ENCODE peak calls at places on chromosomes 3 and 15, in six cellular contexts. H is GM12865, P is H9, K is iPS-NIHi11, W is RPMI8226, M is astrocyte of the hippocampus. F is an unnamed sample.

GRCh38 chr3:64289622-64290021 is 64.4 kb upstream of the PRICKLE2 start:
- DNase-seq in P (no peak), M (no peak), K (no peak), H (no peak), W (no peak), F (no peak)

GRCh38 chr15:71739355-71739754 is 71.0 kb upstream of the NR2E3 start:
- DNase-seq in H (no peak), P (no peak), W (no peak), M (no peak), K (no peak), F (no peak)

GRCh38 chr15:73483053-73483452 is 40.1 kb downstream of the REC114 start:
- DNase-seq in M (peak), H (no peak), P (no peak), K (no peak), W (no peak), F (no peak)

GRCh38 chr3:167148121-167148520 is 232.0 kb downstream of the ZBBX start:
- DNase-seq in P (no peak), W (no peak), K (no peak), H (no peak), M (no peak), F (no peak)

GRCh38 chr15:62742409-62743171 is 300.0 kb upstream of the TPM1 start:
- DNase-seq in P (peak), W (peak), H (peak), M (peak), K (peak), F (peak)

GRCh38 chr15:80840173-80841130 is 61.3 kb downstream of the CEMIP start:
- DNase-seq in W (no peak), K (no peak), M (no peak), P (no peak), H (no peak), F (no peak)

GRCh38 chr3:160482796-160483195 is 33.2 kb upstream of the TRIM59 start:
- DNase-seq in K (no peak), H (no peak), P (no peak), M (no peak), W (no peak), F (no peak)

GRCh38 chr15:31483924-31484368 is 157.3 kb downstream of the KLF13 start:
- DNase-seq in K (peak), P (peak), H (no peak), M (no peak), W (no peak), F (peak)

GRCh38 chr15:83268147-83268546 is 16.3 kb downstream of the BNC1 start:
- DNase-seq in K (no peak), H (no peak), P (no peak), M (no peak), W (no peak), F (no peak)

GRCh38 chr15:74799255-74799842 is 13.3 kb upstream of the LMAN1L start:
- DNase-seq in M (no peak), K (no peak), W (peak), H (peak), P (no peak), F (no peak)

GRCh38 chr3:72487946-72488735 is 360.1 kb downstream of the SHQ1 start:
- DNase-seq in W (no peak), P (no peak), H (peak), K (no peak), M (peak), F (no peak)

GRCh38 chr3:42752441-42752840 is 20.6 kb downstream of the CCDC13 start:
- DNase-seq in W (no peak), P (peak), M (no peak), K (no peak), H (no peak), F (peak)

GRCh38 chr15:38533926-38534325 is 30.7 kb downstream of the RASGRP1 start:
- DNase-seq in K (no peak), W (no peak), M (no peak), H (no peak), P (no peak), F (no peak)

GRCh38 chr3:16309558-16309957 is 44.5 kb downstream of the OXNAD1 start:
- DNase-seq in M (peak), H (peak), W (no peak), K (peak), P (no peak), F (no peak)

GRCh38 chr3:141646760-141647561 is 91.1 kb upstream of the RNF7 start:
- DNase-seq in M (peak), W (peak), K (peak), P (peak), H (peak), F (peak)

GRCh38 chr3:46921871-46922271 is 44.4 kb downstream of the PTH1R start:
- DNase-seq in P (no peak), M (no peak), W (no peak), H (no peak), K (no peak), F (no peak)

GRCh38 chr3:59809016-59809415 is 759.2 kb upstream of the CFAP20DC start:
- DNase-seq in K (no peak), W (no peak), M (peak), P (no peak), H (no peak), F (no peak)

GRCh38 chr15:55991841-55992768 is 1.3 kb downstream of the NEDD4 start:
- DNase-seq in M (no peak), P (no peak), W (no peak), K (no peak), H (no peak), F (no peak)

GRCh38 chr3:46700772-46701171 is 420 bp upstream of the TMIE start:
- DNase-seq in H (no peak), P (no peak), K (peak), W (no peak), M (peak), F (no peak)

GRCh38 chr15:47997170-47997569 is 123.6 kb upstream of the SLC24A5 start:
- DNase-seq in W (no peak), M (no peak), P (no peak), K (no peak), H (no peak), F (no peak)

GRCh38 chr3:13299531-13300155 is 120.5 kb downstream of the NUP210 start:
- DNase-seq in W (no peak), M (no peak), P (no peak), H (no peak), K (no peak), F (no peak)

GRCh38 chr3:129525341-129525968 is 3.0 kb upstream of the RHO start:
- DNase-seq in M (peak), W (no peak), P (no peak), H (peak), K (no peak), F (no peak)

GRCh38 chr3:12946134-12946533 is 104.8 kb upstream of the RPL32 start:
- DNase-seq in K (no peak), W (no peak), M (no peak), H (no peak), P (no peak), F (no peak)

F was measured in lower leg skin.